ENCODE peak calls at places on chromosomes 13 and 19, in five cellular contexts. N, B, Y, Z and C are unnamed samples.

GRCh38 chr19:16373079-16373478 is 48.5 kb downstream of the KLF2 start:
- DNase-seq in Y (no peak), N (no peak), B (no peak), Z (no peak), C (no peak)

GRCh38 chr13:87057807-87058520 is 613.2 kb upstream of the SLITRK5 start:
- DNase-seq in Z (no peak), B (no peak), N (no peak), Y (no peak), C (no peak)

GRCh38 chr19:40489882-40490230 is 23.1 kb downstream of the SPTBN4 start:
- DNase-seq in Z (no peak), N (no peak), B (peak), Y (no peak), C (no peak)

GRCh38 chr19:10662384-10663251 is 8.5 kb downstream of the ILF3 start:
- DNase-seq in B (no peak), Y (no peak), N (no peak), Z (no peak), C (no peak)

GRCh38 chr19:54489341-54489740 is 13.3 kb upstream of the LAIR2 start:
- DNase-seq in Z (no peak), Y (no peak), N (no peak), B (no peak), C (no peak)

GRCh38 chr19:45294291-45295029 is 28.2 kb downstream of the CKM start:
- DNase-seq in B (peak), Y (peak), N (no peak), Z (no peak), C (peak)

GRCh38 chr19:6061420-6062130 is 48.7 kb downstream of the RFX2 start:
- DNase-seq in Y (no peak), N (peak), B (peak), Z (no peak), C (peak)

GRCh38 chr13:113854238-113855011 is 9.5 kb downstream of the GAS6 start:
- DNase-seq in B (peak), Z (peak), N (peak), Y (peak), C (no peak)

GRCh38 chr13:28129911-28130693 is 8.2 kb upstream of the PAN3 start:
- DNase-seq in Y (no peak), N (no peak), Z (no peak), B (no peak), C (no peak)

GRCh38 chr19:4152241-4152998 is 1.0 kb upstream of the CREB3L3 start:
- DNase-seq in B (no peak), N (no peak), Y (no peak), Z (no peak), C (no peak)

GRCh38 chr13:27967736-27968315 is 1.3 kb downstream of the CDX2 start:
- DNase-seq in Z (no peak), N (no peak), B (no peak), Y (no peak), C (no peak)

GRCh38 chr19:55146078-55146647 is 2.8 kb downstream of the TNNT1 start:
- DNase-seq in Y (no peak), B (no peak), Z (no peak), N (peak), C (no peak)

GRCh38 chr13:39767791-39768564 is 112.5 kb downstream of the COG6 start:
- DNase-seq in B (no peak), N (no peak), Y (no peak), Z (no peak), C (no peak)

GRCh38 chr19:51372649-51373504 is at the start of gene NKG7:
- DNase-seq in Z (no peak), B (no peak), Y (no peak), N (no peak), C (no peak)

GRCh38 chr19:6769006-6769637 is 1.9 kb upstream of the SH2D3A start:
- DNase-seq in Y (no peak), Z (no peak), B (no peak), N (no peak), C (no peak)

GRCh38 chr19:14337510-14337909 is 43.7 kb upstream of the ADGRE5 start:
- DNase-seq in Y (no peak), Z (no peak), B (peak), N (no peak), C (no peak)

GRCh38 chr19:5641171-5641570 is 18.3 kb downstream of the SAFB start:
- DNase-seq in B (no peak), Z (no peak), Y (no peak), N (no peak), C (no peak)

GRCh38 chr19:54418030-54418929 is 3.0 kb downstream of the TTYH1 start:
- DNase-seq in B (peak), N (no peak), Z (no peak), Y (no peak), C (peak)

GRCh38 chr13:103140001-103140671 is 73.9 kb upstream of the SLC10A2 start:
- DNase-seq in Z (no peak), Y (no peak), B (no peak), N (no peak), C (no peak)

GRCh38 chr13:79491715-79492114 is 10.8 kb downstream of the NDFIP2 start:
- DNase-seq in Y (no peak), Z (no peak), N (no peak), B (no peak), C (no peak)

GRCh38 chr13:47638627-47639026 is 362.4 kb downstream of the SUCLA2 start:
- DNase-seq in B (no peak), N (no peak), Y (no peak), Z (no peak), C (no peak)

GRCh38 chr13:37657134-37657533 is 58.6 kb upstream of the POSTN start:
- DNase-seq in B (no peak), Y (no peak), N (no peak), Z (no peak), C (no peak)

GRCh38 chr13:90719452-90719851 is 628.0 kb upstream of the MIR17HG start:
- DNase-seq in N (no peak), Y (no peak), B (no peak), Z (no peak), C (no peak)

GRCh38 chr13:109989155-109989554 is 202.8 kb upstream of the IRS2 start:
- DNase-seq in Y (no peak), Z (no peak), N (no peak), B (no peak), C (no peak)

GRCh38 chr13:25775986-25776385 is 275.8 kb downstream of the SHISA2 start:
- DNase-seq in Z (no peak), B (no peak), N (no peak), Y (no peak), C (no peak)

GRCh38 chr19:45451181-45451849 is 16.5 kb upstream of the FOSB start:
- DNase-seq in Z (peak), B (peak), Y (peak), N (no peak), C (no peak)

GRCh38 chr19:55590109-55590508 is 9.2 kb downstream of the FIZ1 start:
- DNase-seq in Z (no peak), B (no peak), N (no peak), Y (no peak), C (no peak)

GRCh38 chr19:56138069-56138468 is 3.0 kb upstream of the ZNF444 start:
- DNase-seq in Z (no peak), B (no peak), N (no peak), Y (peak), C (no peak)

GRCh38 chr13:85565652-85566051 is 233.6 kb downstream of the SLITRK6 start:
- DNase-seq in N (no peak), Y (no peak), B (no peak), Z (no peak), C (no peak)

GRCh38 chr13:111915104-111915551 is 151.8 kb upstream of the SOX1 start:
- DNase-seq in Z (no peak), Y (no peak), B (no peak), N (no peak), C (peak)

GRCh38 chr13:79853258-79853657 is 372.3 kb downstream of the NDFIP2 start:
- DNase-seq in B (no peak), N (no peak), Z (no peak), Y (no peak), C (no peak)

GRCh38 chr19:44660081-44660480 is 11.2 kb upstream of the CEACAM19 start:
- DNase-seq in Y (no peak), B (no peak), Z (no peak), N (no peak), C (no peak)

GRCh38 chr13:46369506-46370268 is 17.4 kb downstream of the RUBCNL start:
- DNase-seq in B (no peak), Z (no peak), N (no peak), Y (no peak), C (no peak)

GRCh38 chr19:34503546-34504272 is 22.2 kb downstream of the WTIP start:
- DNase-seq in Z (peak), N (no peak), Y (no peak), B (peak), C (no peak)

GRCh38 chr13:99287544-99287943 is 19.7 kb downstream of the GPR183 start:
- DNase-seq in N (no peak), Y (no peak), B (peak), Z (no peak), C (no peak)

GRCh38 chr13:99288069-99288468 is 19.1 kb downstream of the GPR183 start:
- DNase-seq in B (no peak), N (no peak), Y (no peak), Z (no peak), C (no peak)

GRCh38 chr13:99290890-99291289 is 16.3 kb downstream of the GPR183 start:
- DNase-seq in Z (no peak), B (no peak), Y (no peak), N (no peak), C (no peak)

GRCh38 chr13:99289674-99290337 is 17.4 kb downstream of the GPR183 start:
- DNase-seq in Z (no peak), N (no peak), B (no peak), Y (no peak), C (no peak)

GRCh38 chr13:99289265-99289664 is 17.9 kb downstream of the GPR183 start:
- DNase-seq in B (no peak), Z (no peak), Y (no peak), N (no peak), C (no peak)
- H3K27ac ChIP-seq in B (no peak), Z (no peak), Y (no peak), N (no peak), C (no peak)

GRCh38 chr19:1490311-1491113 is at the start of gene PCSK4:
- DNase-seq in B (peak), Y (peak), Z (peak), N (peak), C (peak)
- TF ChIP-seq POLR2A in B (no peak), Y (no peak), Z (peak), N (no peak), C (no peak)

DNA sequence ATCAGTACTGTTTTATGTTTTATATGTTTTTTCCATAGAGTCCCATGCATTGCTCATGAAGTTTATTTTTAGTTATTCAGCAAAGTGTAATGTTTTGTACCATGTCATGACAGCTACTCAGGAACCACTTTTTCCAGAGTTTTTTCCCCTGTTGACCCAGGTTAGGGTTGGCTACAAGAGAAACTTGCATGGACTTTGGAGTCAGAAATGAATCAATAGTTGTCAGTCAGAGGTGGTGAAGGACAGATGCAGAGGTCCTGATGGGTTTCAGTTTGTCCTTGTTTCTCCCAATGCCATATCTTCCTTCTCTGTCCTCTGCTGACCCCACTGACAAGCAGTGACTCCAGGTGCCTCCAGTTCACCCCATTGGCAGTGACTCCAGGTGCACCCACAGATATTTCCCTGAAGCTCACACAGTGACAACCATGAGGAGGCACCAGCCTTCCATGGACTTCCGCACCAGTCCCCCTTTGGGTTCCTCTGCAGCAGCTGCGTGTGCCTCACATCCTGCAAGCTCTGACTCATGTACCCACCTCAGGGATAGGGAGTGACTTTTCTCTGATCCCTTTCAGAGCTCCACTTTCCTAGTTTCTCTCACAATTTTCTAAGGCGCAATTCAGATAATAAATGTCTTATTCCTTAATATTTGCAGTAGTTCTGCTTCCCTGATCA is 92.1 kb downstream of the AKAP11 start:
- DNase-seq in B (no peak), Z (no peak), Y (no peak), N (no peak), C (no peak)
- H3K27ac ChIP-seq in B (no peak), Z (no peak), Y (no peak), N (no peak), C (no peak)

DNA sequence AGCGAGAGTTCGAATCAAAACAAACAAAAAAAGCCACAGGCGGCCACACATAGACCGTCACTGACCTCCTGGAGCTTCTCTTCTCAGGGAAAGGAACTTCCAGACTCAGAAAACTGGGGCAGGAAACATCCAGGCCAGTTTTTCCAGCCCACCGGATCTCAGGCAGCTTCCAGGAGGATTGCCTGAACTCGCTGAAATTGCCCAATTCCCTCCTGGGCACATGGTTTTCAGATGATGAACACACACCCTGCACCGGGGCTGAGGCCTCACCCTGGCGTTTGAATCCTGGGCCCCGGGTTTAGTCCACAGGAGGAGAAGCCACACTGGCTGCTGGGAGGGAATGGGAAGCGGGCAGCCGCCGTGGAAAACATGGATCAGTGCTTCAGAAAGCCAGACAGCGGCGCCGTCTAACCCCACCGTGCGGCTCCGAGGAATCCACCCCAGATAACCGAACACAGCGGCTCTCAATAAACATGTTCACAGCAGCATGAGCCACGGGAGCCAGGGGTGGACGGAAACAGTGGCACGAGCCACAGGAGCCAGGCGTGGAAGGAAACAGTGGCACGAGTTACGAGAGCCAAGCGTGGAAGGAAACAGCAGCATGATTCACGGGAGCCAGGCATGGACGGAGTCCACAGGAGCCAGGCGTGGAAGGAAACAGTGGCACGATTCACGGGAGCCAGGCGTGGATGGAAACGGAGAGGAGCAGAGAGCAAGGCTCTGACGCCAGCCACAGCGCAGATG is 18.2 kb upstream of the PTBP1 start:
- DNase-seq in Y (no peak), Z (no peak), B (no peak), N (peak), C (peak)
- TF ChIP-seq POLR2A in Y (no peak), Z (no peak), B (no peak), N (no peak), C (no peak)

DNA sequence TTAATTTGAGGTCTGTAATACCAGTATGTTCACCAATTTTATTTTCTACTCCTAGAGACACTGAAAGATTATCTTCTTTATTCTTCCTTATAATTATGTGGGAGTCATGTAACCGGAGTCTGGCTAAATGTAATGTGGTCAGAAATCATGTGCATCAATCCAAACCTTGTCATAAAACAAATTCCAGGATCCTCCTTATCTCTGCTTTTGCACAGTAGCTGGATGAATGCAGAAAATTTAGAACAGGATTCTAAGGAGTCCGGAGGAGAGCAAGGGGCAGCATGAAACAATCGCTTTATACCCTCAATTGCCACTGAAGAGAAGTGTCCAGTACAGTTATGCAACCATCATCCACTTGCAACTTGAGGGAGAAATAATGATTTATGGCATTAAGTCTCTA is 2674.7 kb upstream of the PCDH20 start:
- DNase-seq in N (no peak), Y (no peak), B (no peak), Z (no peak), C (no peak)
- H3K27ac ChIP-seq in N (no peak), Y (no peak), B (no peak), Z (no peak), C (no peak)

DNA sequence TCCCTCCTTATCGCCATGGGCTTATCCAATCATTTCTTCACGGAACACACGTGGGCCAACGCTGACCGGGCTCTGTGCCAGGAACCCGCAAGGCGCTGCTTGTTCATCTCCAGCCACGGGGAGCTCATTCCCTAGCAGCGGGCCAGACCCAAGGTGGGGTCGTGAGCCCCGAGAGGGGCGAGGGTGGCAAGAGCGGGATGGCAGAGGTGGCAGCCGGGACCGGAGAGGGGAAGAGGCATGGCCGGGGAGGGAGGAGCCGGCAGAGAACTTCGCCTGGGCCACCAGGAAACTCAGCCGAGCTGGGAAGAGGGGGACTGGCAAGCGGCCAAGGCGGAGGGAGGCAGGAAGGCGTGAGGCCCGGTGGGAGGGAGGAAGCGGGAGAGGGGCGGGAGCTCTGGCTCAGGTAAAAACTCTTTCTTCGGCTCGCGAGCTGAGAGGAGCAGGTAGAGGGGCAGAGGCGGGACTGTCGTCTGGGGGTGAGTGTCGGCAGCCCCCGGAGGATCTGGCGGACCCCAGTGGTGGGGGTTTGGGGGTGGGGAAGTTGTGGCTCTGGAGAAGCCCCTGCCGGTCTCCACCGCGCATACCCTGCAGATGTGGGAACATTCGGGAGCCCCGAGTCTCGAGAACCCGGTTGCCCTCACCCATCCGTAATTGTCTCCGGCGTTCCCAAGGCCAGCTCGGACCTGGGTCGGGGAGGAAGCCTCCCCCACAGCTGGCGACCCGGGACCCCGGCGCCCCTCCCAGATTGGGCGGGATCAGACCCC is at the start of gene B3GNT3:
- DNase-seq in B (peak), Z (no peak), N (no peak), Y (peak), C (peak)
- TF ChIP-seq POLR2A in B (no peak), Z (no peak), N (no peak), Y (peak), C (no peak)

GRCh38 chr13:30466358-30466714 is 600 bp upstream of the HMGB1 start:
- DNase-seq in B (no peak), Z (no peak), N (no peak), Y (no peak), C (no peak)
- H3K27ac ChIP-seq in B (no peak), Z (no peak), N (peak), Y (peak), C (no peak)

GRCh38 chr13:44917589-44918322 is 71.5 kb downstream of the NUFIP1 start:
- DNase-seq in Y (peak), B (peak), N (peak), Z (peak), C (peak)

GRCh38 chr13:44919103-44919804 is 70.0 kb downstream of the NUFIP1 start:
- DNase-seq in Z (no peak), N (no peak), B (no peak), Y (no peak), C (peak)

GRCh38 chr13:44920013-44920412 is 69.3 kb downstream of the NUFIP1 start:
- DNase-seq in Z (no peak), B (no peak), Y (no peak), N (no peak), C (no peak)

GRCh38 chr13:44915962-44916361 is 73.3 kb downstream of the NUFIP1 start:
- DNase-seq in N (no peak), Z (no peak), Y (no peak), B (no peak), C (no peak)

GRCh38 chr13:44918323-44919102 is 70.8 kb downstream of the NUFIP1 start:
- DNase-seq in B (peak), N (peak), Y (peak), Z (peak), C (peak)
- TF ChIP-seq POLR2A in B (peak), N (peak), Y (peak), Z (peak), C (no peak)